ENCODE peak calls at places on chromosome 12, in ten cellular contexts. C is endodermal cell; V is progenitor cell of endocrine pancreas; T is NCI-H2171; B is posterior cingulate gyrus; H is GM12865; O is breast epithelium; G is fibroblast of pulmonary artery; K is neural progenitor cell; M is naive thymus-derived CD8-positive, alpha-beta T cell. N is an unnamed sample.

GRCh38 chr12:79203103-79203502 is 338.5 kb downstream of the SYT1 start:
- DNase-seq in C (no peak), V (no peak), T (no peak), B (no peak), H (no peak), O (no peak), G (no peak), K (no peak), M (no peak), N (no peak)

GRCh38 chr12:81863406-81863805 is 104.3 kb upstream of the PPFIA2 start:
- DNase-seq in C (peak), V (no peak), T (no peak), B (no peak), H (no peak), O (no peak), G (no peak), K (peak), M (no peak), N (no peak)

GRCh38 chr12:53688134-53688533 is 12.3 kb upstream of the ATP5MC2 start:
- DNase-seq in C (no peak), V (no peak), T (no peak), B (no peak), H (no peak), O (no peak), G (no peak), K (no peak), M (no peak), N (no peak)

GRCh38 chr12:88868062-88868461 is 287.8 kb upstream of the KITLG start:
- DNase-seq in C (no peak), V (no peak), T (no peak), B (no peak), H (no peak), O (no peak), G (peak), K (no peak), M (no peak), N (no peak)

GRCh38 chr12:68198490-68199086 is 27.0 kb downstream of the IL26 start:
- DNase-seq in C (no peak), V (no peak), T (no peak), B (no peak), H (no peak), O (no peak), G (no peak), K (no peak), M (no peak), N (no peak)

GRCh38 chr12:52307836-52308806 is 13.1 kb downstream of the KRT83 start:
- DNase-seq in C (peak), V (peak), T (peak), B (peak), H (no peak), O (peak), G (peak), K (peak), M (peak), N (peak)

GRCh38 chr12:131536337-131536736 is 174.6 kb upstream of the SFSWAP start:
- DNase-seq in C (no peak), V (no peak), T (no peak), B (no peak), H (peak), O (no peak), G (no peak), K (no peak), M (peak), N (peak)

GRCh38 chr12:47717443-47718193 is 7.7 kb downstream of the ENDOU start:
- DNase-seq in C (peak), V (peak), T (no peak), B (peak), H (peak), O (peak), G (peak), K (peak), M (peak), N (peak)

GRCh38 chr12:5395443-5396401 is 36.2 kb upstream of the NTF3 start:
- DNase-seq in C (peak), V (no peak), T (no peak), B (no peak), H (no peak), O (no peak), G (no peak), K (no peak), M (no peak), N (peak)

GRCh38 chr12:68638721-68639395 is 28.2 kb downstream of the RAP1B start:
- DNase-seq in C (no peak), V (no peak), T (no peak), B (no peak), H (no peak), O (no peak), G (no peak), K (no peak), M (no peak), N (no peak)

N was measured in ELF-1.